ENCODE peak calls at places on chromosomes 13 and 19, in eight cellular contexts. M, Y, W, S, E, Q, F and R are unnamed samples.

GRCh38 chr13:60169239-60170031 is 5.7 kb upstream of the DIAPH3 start:
- DNase-seq in M (no peak), Y (no peak), W (no peak), S (no peak), E (no peak), Q (no peak), F (no peak), R (no peak)

GRCh38 chr19:50413531-50413930 is 5.2 kb upstream of the SPIB start:
- DNase-seq in M (no peak), Y (no peak), W (no peak), S (no peak), E (no peak), Q (no peak), F (no peak), R (no peak)

GRCh38 chr19:42051166-42052115 is 18.6 kb downstream of the GRIK5 start:
- DNase-seq in M (no peak), Y (no peak), W (no peak), S (no peak), E (no peak), Q (no peak), F (peak; percentile 44), R (no peak)

GRCh38 chr19:16204005-16204294 is 6.2 kb downstream of the AP1M1 start:
- DNase-seq in M (no peak), Y (no peak), W (no peak), S (no peak), E (no peak), Q (no peak), F (no peak), R (no peak)

GRCh38 chr13:76307157-76307556 is 579.0 kb downstream of the KCTD12 start:
- DNase-seq in M (no peak), Y (peak; percentile 70), W (no peak), S (peak; percentile 79), E (no peak), Q (peak; percentile 43), F (no peak), R (no peak)

GRCh38 chr13:111219306-111219705 is 101.1 kb upstream of the TEX29 start:
- DNase-seq in M (no peak), Y (peak; percentile 73), W (no peak), S (peak; percentile 88), E (peak; percentile 51), Q (no peak), F (no peak), R (no peak)

GRCh38 chr19:10412257-10412977 is 7.9 kb upstream of the PDE4A start:
- DNase-seq in M (peak; percentile 60), Y (no peak), W (no peak), S (no peak), E (no peak), Q (no peak), F (peak; percentile 70), R (no peak)

GRCh38 chr19:19280561-19280960 is 7.5 kb upstream of the TM6SF2 start:
- DNase-seq in M (no peak), Y (peak; percentile 7), W (no peak), S (peak; percentile 5), E (no peak), Q (no peak), F (no peak), R (no peak)

GRCh38 chr19:9178901-9179300 is at the start of gene OR7D2:
- DNase-seq in M (no peak), Y (no peak), W (no peak), S (peak; percentile 10), E (no peak), Q (no peak), F (no peak), R (no peak)

GRCh38 chr19:926595-927043 is 784 bp downstream of the ARID3A start:
- DNase-seq in M (peak; percentile 80), Y (peak; percentile 53), W (no peak), S (no peak), E (no peak), Q (peak; percentile 65), F (peak; percentile 91), R (peak; percentile 89)

GRCh38 chr13:46372071-46372470 is 15.0 kb downstream of the RUBCNL start:
- DNase-seq in M (no peak), Y (no peak), W (no peak), S (no peak), E (no peak), Q (no peak), F (no peak), R (no peak)

GRCh38 chr13:22848539-22849052 is 332.2 kb upstream of the SGCG start:
- DNase-seq in M (no peak), Y (no peak), W (no peak), S (no peak), E (no peak), Q (peak; percentile 71), F (no peak), R (no peak)

GRCh38 chr13:101098873-101099272 is 317.4 kb downstream of the NALCN start:
- DNase-seq in M (no peak), Y (no peak), W (no peak), S (peak; percentile 7), E (no peak), Q (no peak), F (no peak), R (no peak)

GRCh38 chr13:80173224-80173623 is 167.7 kb downstream of the SPRY2 start:
- DNase-seq in M (no peak), Y (no peak), W (no peak), S (no peak), E (no peak), Q (no peak), F (no peak), R (no peak)

GRCh38 chr13:98706446-98707110 is 45.9 kb downstream of the SLC15A1 start:
- DNase-seq in M (no peak), Y (peak; percentile 16), W (no peak), S (peak; percentile 13), E (no peak), Q (no peak), F (peak; percentile 3), R (no peak)

GRCh38 chr19:54518844-54519243 is 16.2 kb downstream of the LAIR2 start:
- DNase-seq in M (peak; percentile 59), Y (no peak), W (no peak), S (no peak), E (no peak), Q (no peak), F (peak; percentile 64), R (peak; percentile 68)

DNA sequence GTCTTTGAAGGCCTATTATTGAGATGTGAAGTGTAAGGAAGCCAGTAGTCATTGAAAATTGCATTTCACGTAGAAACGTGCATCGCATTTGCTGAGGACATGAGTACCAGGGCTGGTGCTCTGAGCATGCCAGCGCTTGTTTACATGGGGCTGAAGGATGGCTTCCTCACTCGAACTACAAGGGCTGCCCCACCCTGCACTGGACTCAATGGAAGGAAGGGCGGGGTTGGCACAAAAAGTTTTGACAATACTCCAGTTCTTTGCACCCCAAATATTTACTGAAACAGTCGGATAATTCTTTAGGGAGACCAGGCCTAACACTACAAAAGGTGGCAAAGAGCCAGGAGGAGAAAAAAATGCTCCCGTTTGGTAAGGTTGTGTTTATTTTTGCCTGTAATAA is 28.9 kb upstream of the MED4 start:
- DNase-seq in M (no peak), Y (no peak), W (no peak), S (no peak), E (no peak), Q (no peak), F (no peak), R (no peak)
- TF ChIP-seq CTCF in M (no peak), Y (no peak), W (no peak), S (no peak), E (no peak), Q (no peak), F (no peak), R (no peak)

DNA sequence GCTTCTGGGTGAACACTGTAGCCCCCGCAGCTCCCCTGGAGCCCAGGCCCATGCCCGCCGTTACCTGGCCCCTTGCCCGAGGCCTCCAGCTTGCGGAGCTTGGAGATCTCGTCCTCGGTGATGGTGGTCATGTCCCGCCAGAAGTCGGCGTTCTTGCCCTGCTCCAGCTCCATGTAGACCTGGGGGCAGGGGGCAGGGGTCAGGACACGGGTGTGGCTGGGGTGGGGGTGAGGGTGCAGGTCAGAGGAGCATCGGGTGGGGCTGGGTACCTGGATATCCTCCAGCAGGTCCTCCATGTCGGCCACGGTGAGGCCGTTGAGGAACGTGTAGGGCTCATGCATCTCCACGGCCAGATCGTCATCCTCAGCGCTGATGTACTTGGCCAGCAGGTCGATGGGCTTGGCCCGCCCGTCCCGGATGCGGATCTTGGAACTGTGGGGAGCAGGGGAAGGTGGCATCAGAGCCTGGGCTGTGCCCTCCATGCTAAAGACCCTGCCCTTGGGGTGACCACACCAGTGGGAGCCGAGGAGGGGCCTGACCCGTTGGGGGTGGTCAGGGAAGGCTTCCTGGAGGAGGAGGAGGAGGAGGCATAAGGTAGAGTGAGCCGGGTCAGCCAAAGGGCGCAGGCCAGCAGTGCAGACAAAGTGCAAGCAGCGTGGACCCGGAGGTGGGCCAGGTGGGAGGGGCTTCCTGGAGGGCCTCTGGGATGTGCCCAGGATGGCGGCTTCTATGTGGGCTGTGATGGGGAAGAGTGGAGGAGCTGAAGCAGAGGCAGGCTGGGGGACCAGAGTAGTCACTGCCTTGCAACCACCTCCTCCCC is 7.6 kb downstream of the CACTIN start:
- DNase-seq in M (no peak), Y (no peak), W (no peak), S (no peak), E (no peak), Q (no peak), F (no peak), R (no peak)
- TF ChIP-seq CTCF in M (no peak), Y (no peak), W (peak; percentile 35), S (no peak), E (no peak), Q (no peak), F (peak; percentile 30), R (no peak)

GRCh38 chr19:48641850-48642249 is 4.1 kb downstream of the CA11 start:
- DNase-seq in M (no peak), Y (no peak), W (no peak), S (no peak), E (no peak), Q (no peak), F (no peak), R (no peak)

GRCh38 chr19:48638831-48639381 is 1.7 kb upstream of the DBP start:
- DNase-seq in M (no peak), Y (no peak), W (no peak), S (no peak), E (no peak), Q (no peak), F (no peak), R (no peak)

GRCh38 chr19:48637948-48638830 is 1.0 kb upstream of the DBP start:
- DNase-seq in M (peak; percentile 86), Y (peak; percentile 98), W (peak; percentile 75), S (peak; percentile 96), E (peak; percentile 84), Q (peak; percentile 94), F (peak; percentile 87), R (peak; percentile 86)

GRCh38 chr19:48637449-48637947 is 319 bp upstream of the DBP start:
- DNase-seq in M (peak; percentile 95), Y (peak; percentile 100), W (peak; percentile 100), S (peak; percentile 99), E (peak; percentile 97), Q (peak; percentile 99), F (peak; percentile 100), R (peak; percentile 95)

GRCh38 chr19:48639483-48640375 is 2.5 kb upstream of the DBP start:
- DNase-seq in M (no peak), Y (no peak), W (no peak), S (no peak), E (no peak), Q (no peak), F (no peak), R (no peak)
- TF ChIP-seq CTCF in M (no peak), Y (no peak), W (no peak), S (no peak), E (no peak), Q (no peak), F (no peak), R (no peak)

DNA sequence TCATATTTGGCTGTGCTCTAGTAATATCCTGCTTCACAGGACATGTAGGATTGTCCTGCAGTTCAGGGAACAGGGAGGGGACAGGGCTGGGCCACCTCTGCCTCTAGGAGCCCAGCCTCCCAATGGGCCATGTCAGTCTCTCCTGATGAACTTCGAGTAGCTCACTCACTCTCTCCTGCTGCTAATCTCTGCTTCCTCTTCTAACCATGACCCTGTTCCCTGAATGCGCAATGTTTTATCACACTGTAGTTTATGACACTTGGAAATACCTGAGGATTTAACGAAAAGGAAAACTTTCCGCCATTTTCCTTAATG is 9.2 kb downstream of the PARP4 start:
- DNase-seq in M (no peak), Y (no peak), W (no peak), S (no peak), E (no peak), Q (no peak), F (no peak), R (no peak)
- TF ChIP-seq CTCF in M (no peak), Y (no peak), W (no peak), S (no peak), E (no peak), Q (no peak), F (no peak), R (no peak)